ENCODE peak calls at places on chromosome 1, in four cellular contexts. L is foreskin keratinocyte, W is cardiac muscle cell, U is activated B cell treated with CpG ODN at 0.5 μM for 24 hours. Z is an unnamed sample.

GRCh38 chr1:64242895-64243756 is 39.7 kb downstream of the UBE2U start:
- DNase-seq in W (peak; percentile 55), L (peak; percentile 11), U (no peak), Z (no peak)

GRCh38 chr1:228891134-228892034 is 156.1 kb downstream of the RHOU start:
- DNase-seq in L (no peak), W (no peak), U (no peak), Z (no peak)

GRCh38 chr1:6209661-6210605 is 4.0 kb downstream of the RNF207 start:
- DNase-seq in W (no peak), U (no peak), L (no peak), Z (no peak)

GRCh38 chr1:201112173-201112731 is at the start of gene CACNA1S:
- DNase-seq in L (no peak), W (peak; percentile 48), U (no peak), Z (no peak)

GRCh38 chr1:233543338-233544255 is 70.3 kb upstream of the KCNK1 start:
- DNase-seq in U (no peak), W (no peak), L (peak; percentile 97), Z (no peak)

GRCh38 chr1:1432951-1433803 is 2.3 kb upstream of the VWA1 start:
- DNase-seq in W (peak; percentile 56), U (no peak), L (no peak), Z (peak; percentile 74)

GRCh38 chr1:42957880-42958487 is 684 bp downstream of the SLC2A1 start:
- DNase-seq in U (peak; percentile 71), L (no peak), W (peak; percentile 86), Z (peak; percentile 72)

GRCh38 chr1:2274231-2274967 is 46.3 kb downstream of the SKI start:
- DNase-seq in U (no peak), W (no peak), L (no peak), Z (no peak)

GRCh38 chr1:47387921-47388509 is 28.1 kb upstream of the FOXE3 start:
- DNase-seq in W (no peak), U (no peak), L (no peak), Z (no peak)

GRCh38 chr1:194161591-194161990 is 975.2 kb upstream of the B3GALT2 start:
- DNase-seq in U (no peak), W (no peak), L (no peak), Z (no peak)

GRCh38 chr1:153627797-153628626 is at the start of gene S100A1:
- DNase-seq in U (no peak), L (no peak), W (no peak), Z (no peak)

GRCh38 chr1:182615468-182616129 is 11.4 kb upstream of the RGS16 start:
- DNase-seq in L (no peak), W (peak; percentile 29), U (no peak), Z (no peak)

GRCh38 chr1:199269241-199269640 is 630.4 kb downstream of the PTPRC start:
- DNase-seq in U (no peak), W (no peak), L (no peak), Z (no peak)

GRCh38 chr1:81760487-81761097 is 40.1 kb upstream of the ADGRL2 start:
- DNase-seq in L (no peak), U (no peak), W (peak; percentile 14), Z (no peak)

GRCh38 chr1:20724364-20725188 is 6.8 kb upstream of the KIF17 start:
- DNase-seq in L (no peak), U (no peak), W (no peak), Z (no peak)

GRCh38 chr1:44251989-44252625 is 38.8 kb downstream of the DMAP1 start:
- DNase-seq in L (no peak), U (no peak), W (no peak), Z (no peak)

GRCh38 chr1:84907095-84907827 is 14.3 kb upstream of the LPAR3 start:
- DNase-seq in U (no peak), W (no peak), L (peak; percentile 90), Z (no peak)

GRCh38 chr1:102531031-102531430 is 534.3 kb upstream of the OLFM3 start:
- DNase-seq in L (no peak), W (no peak), U (no peak), Z (no peak)

GRCh38 chr1:112997781-112998180 is 41.8 kb upstream of the SLC16A1 start:
- DNase-seq in L (no peak), U (no peak), W (peak; percentile 78), Z (no peak)

GRCh38 chr1:7404046-7404742 is 366.9 kb upstream of the VAMP3 start:
- DNase-seq in U (no peak), W (no peak), L (no peak), Z (no peak)

GRCh38 chr1:58755468-58755872 is 28.4 kb downstream of the JUN start:
- DNase-seq in W (no peak), L (peak; percentile 95), U (no peak), Z (no peak)

GRCh38 chr1:24321712-24322635 is 2.8 kb downstream of the GRHL3 start:
- DNase-seq in U (peak; percentile 59), L (peak; percentile 95), W (peak; percentile 37), Z (peak; percentile 75)

GRCh38 chr1:226762055-226762454 is 23.0 kb upstream of the ITPKB start:
- DNase-seq in U (no peak), L (no peak), W (no peak), Z (no peak)

GRCh38 chr1:220732621-220733020 is 15.5 kb upstream of the MTARC2 start:
- DNase-seq in L (no peak), W (no peak), U (no peak), Z (no peak)

GRCh38 chr1:162019006-162019405 is 4.7 kb downstream of the OLFML2B start:
- DNase-seq in W (no peak), U (no peak), L (peak; percentile 44), Z (no peak)

GRCh38 chr1:205714190-205714905 is 34.0 kb upstream of the SLC45A3 start:
- DNase-seq in L (peak; percentile 23), W (no peak), U (no peak), Z (no peak)

GRCh38 chr1:162538815-162539431 is 22.6 kb upstream of the UAP1 start:
- DNase-seq in L (peak; percentile 98), U (no peak), W (no peak), Z (no peak)

GRCh38 chr1:23481904-23482303 is 2.1 kb downstream of the ASAP3 start:
- DNase-seq in U (no peak), L (no peak), W (no peak), Z (no peak)

DNA sequence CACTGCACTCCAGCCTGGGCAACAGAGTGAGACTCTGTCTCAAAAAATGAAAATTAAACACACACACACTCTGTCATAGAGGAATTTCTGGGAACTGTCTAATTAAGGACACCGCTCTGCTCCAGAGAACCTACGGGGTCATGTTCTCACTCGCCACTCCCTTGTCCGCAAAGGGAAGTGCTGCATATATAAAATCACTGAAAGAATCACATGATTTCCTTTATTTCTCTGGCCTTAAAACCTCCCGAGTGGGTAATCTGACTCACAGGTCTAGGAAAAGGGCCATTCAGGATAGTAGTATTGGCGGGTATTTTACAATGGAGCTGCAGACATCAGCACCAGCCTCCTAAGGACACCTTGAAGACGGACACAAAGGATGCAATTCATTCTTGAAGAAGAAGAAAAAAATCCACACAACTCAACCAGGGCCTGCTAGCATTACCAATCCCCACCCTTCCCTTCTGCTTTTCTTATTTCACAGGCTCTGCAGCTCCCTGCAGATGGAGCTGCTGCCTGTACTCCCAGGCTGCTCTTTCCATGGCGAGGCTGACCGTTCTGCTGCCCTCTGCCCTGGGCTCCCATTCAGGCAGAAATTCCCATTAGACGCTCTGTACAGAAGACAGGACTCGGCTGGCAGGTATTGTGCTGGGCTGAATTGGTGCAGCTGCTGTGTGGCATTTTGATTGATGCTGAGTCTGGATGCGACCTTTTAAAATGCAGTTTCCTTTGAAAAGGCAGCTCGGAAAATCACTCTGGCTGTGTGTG is 53.3 kb upstream of the FAM89A start:
- DNase-seq in L (no peak), W (peak; percentile 14), U (no peak), Z (no peak)
- TF ChIP-seq CTCF in L (no peak), W (peak; percentile 36), U (no peak), Z (no peak)

DNA sequence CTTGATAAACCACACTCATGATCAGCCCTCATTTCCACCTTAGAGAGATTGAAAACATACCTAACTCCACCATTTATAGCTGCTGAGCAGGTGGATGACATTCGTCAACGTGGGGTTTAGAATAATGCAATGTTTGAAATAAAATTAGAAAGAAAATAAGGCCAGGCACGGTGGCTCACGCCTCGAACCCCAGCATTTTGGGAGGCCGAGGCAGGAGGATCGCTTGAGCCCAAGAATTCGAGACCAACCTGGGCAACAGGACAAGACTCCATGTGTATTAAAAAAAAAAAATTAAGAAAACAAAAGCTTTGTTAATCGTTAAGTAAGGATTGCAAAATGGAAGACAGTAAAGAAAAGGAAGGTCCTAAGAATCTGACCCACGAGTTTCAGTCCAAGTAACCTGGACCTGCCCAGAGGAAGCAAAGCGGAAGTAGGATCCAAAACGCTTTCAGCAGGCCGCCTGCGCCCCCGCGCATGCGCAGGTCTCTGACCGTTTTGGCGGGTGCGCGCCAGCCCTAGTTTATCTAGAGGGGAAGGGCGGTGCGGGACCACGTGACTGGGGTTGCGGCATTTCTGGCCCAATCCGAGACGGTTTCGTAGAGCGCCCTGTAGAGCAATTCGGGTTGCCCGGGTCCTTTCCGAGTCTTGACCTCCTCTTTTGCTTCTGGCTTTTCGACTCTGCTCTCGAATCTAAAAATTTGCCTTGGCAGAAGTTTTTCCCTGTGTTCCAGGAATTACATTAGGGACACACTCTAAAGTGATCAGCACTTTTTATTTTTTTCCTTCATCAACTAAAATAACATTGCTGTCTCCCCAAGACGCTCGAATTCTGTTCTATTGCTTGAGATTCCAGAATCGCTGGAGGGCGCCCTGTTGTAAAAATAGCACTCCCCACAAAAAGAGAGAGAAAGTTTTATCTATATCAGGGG is 22.5 kb downstream of the ANP32E start:
- DNase-seq in U (peak; percentile 77), W (peak; percentile 96), L (peak; percentile 70), Z (peak; percentile 85)
- TF ChIP-seq CTCF in U (no peak), W (peak; percentile 59), L (peak; percentile 57), Z (no peak)

DNA sequence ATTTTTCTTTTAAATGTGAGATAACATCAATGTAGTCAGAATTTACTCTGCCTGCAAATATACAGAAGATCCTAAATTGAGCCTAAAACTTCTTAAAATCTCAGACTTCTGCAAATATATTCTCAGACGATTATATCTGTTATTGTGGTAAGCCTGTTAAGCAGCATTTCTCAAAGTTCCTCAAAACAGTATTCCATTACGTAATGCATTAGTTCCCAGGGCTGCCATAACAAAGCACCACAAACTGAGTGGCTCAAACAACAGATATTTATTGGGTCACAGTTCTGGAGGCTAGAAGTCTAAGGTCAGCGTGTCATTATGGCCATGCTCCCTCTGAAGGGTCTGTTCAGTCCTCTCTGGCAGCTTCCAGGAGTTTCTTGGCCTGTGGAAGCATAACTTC is 103.6 kb upstream of the ST6GALNAC5 start:
- DNase-seq in U (no peak), W (no peak), L (no peak), Z (no peak)
- TF ChIP-seq CTCF in U (no peak), W (no peak), L (no peak), Z (no peak)

GRCh38 chr1:17759114-17759513 is 4.0 kb downstream of the ACTL8 start:
- DNase-seq in L (no peak), W (no peak), U (no peak), Z (no peak)
- TF ChIP-seq CTCF in L (peak; percentile 46), W (no peak), U (no peak), Z (peak; percentile 37)

GRCh38 chr1:25817840-25818501 is 1.8 kb upstream of the MTFR1L start:
- DNase-seq in U (no peak), L (no peak), W (peak; percentile 84), Z (no peak)
- TF ChIP-seq CTCF in U (no peak), L (peak; percentile 63), W (peak; percentile 7), Z (no peak)

Z was measured in mesothelial cell of epicardium.